ENCODE peak calls at places on chromosomes 6 and 20, in four cellular contexts. H is Right ventricle myocardium superior, G is NCI-H510A treated with DMSO at 0.1 percent for 48 hours, I is iris pigment epithelial cell. D is an unnamed sample.

GRCh38 chr6:137171053-137171374 is 2.4 kb downstream of the IL22RA2 start:
- DNase-seq in I (no peak), H (no peak), G (no peak), D (no peak)

GRCh38 chr6:107811591-107812218 is 12.4 kb downstream of the SCML4 start:
- DNase-seq in I (no peak), H (no peak), G (no peak), D (peak)

GRCh38 chr6:44627091-44627878 is 239.8 kb downstream of the CDC5L start:
- DNase-seq in G (no peak), H (peak), I (no peak), D (no peak)

GRCh38 chr20:10590950-10591349 is 82.8 kb downstream of the JAG1 start:
- DNase-seq in H (no peak), G (no peak), I (no peak), D (no peak)

GRCh38 chr6:90720404-90720803 is 133.5 kb upstream of the MAP3K7 start:
- DNase-seq in G (no peak), I (no peak), H (no peak), D (no peak)

GRCh38 chr6:186221-186965 is 105.9 kb upstream of the DUSP22 start:
- DNase-seq in H (no peak), G (no peak), I (peak), D (no peak)

GRCh38 chr20:53996584-53997486 is 73.6 kb downstream of the BCAS1 start:
- DNase-seq in G (no peak), H (no peak), I (no peak), D (no peak)

GRCh38 chr20:32563311-32564272 is 21.5 kb downstream of the NOL4L start:
- DNase-seq in H (no peak), I (no peak), G (no peak), D (no peak)

GRCh38 chr20:36202891-36203338 is 33.4 kb upstream of the AAR2 start:
- DNase-seq in I (peak), H (peak), G (peak), D (peak)

GRCh38 chr6:36998723-36999466 is 6.6 kb upstream of the FGD2 start:
- DNase-seq in G (peak), I (no peak), H (no peak), D (no peak)

GRCh38 chr20:49393803-49394202 is 88.7 kb downstream of the KCNB1 start:
- DNase-seq in H (no peak), G (no peak), I (no peak), D (no peak)

GRCh38 chr6:144624246-144624645 is 339.1 kb downstream of the UTRN start:
- DNase-seq in I (no peak), G (no peak), H (no peak), D (no peak)

GRCh38 chr6:43308101-43308989 is at the start of gene CRIP3:
- DNase-seq in I (no peak), H (peak), G (peak), D (peak)

GRCh38 chr6:148608211-148608951 is 138.4 kb upstream of the UST start:
- DNase-seq in H (no peak), G (no peak), I (peak), D (no peak)

GRCh38 chr6:39929733-39930461 is 4.4 kb downstream of the MOCS1 start:
- DNase-seq in G (no peak), I (peak), H (no peak), D (no peak)

GRCh38 chr6:91509711-91510110 is 922.8 kb upstream of the MAP3K7 start:
- DNase-seq in G (no peak), H (no peak), I (no peak), D (no peak)

GRCh38 chr6:154319231-154319858 is 37.3 kb downstream of the IPCEF1 start:
- DNase-seq in H (no peak), I (peak), G (no peak), D (no peak)

GRCh38 chr6:73942581-73942980 is 246.6 kb downstream of the CD109 start:
- DNase-seq in G (no peak), H (no peak), I (peak), D (no peak)

GRCh38 chr20:62228982-62229545 is 9.0 kb upstream of the HRH3 start:
- DNase-seq in I (no peak), G (no peak), H (no peak), D (no peak)

GRCh38 chr6:30981942-30982772 is 1.4 kb upstream of the MUC21 start:
- DNase-seq in H (no peak), G (no peak), I (peak), D (no peak)

GRCh38 chr6:169190970-169191369 is 62.7 kb downstream of the THBS2 start:
- DNase-seq in G (no peak), I (no peak), H (no peak), D (no peak)

GRCh38 chr6:16999486-17000436 is 102.1 kb upstream of the STMND1 start:
- DNase-seq in H (no peak), G (no peak), I (peak), D (no peak)

GRCh38 chr20:63135411-63135810 is 80.5 kb downstream of the YTHDF1 start:
- DNase-seq in H (no peak), I (no peak), G (no peak), D (no peak)

GRCh38 chr6:141313986-141314385 is 818.7 kb upstream of the GJE1 start:
- DNase-seq in H (no peak), G (no peak), I (no peak), D (no peak)

GRCh38 chr6:137933696-137934095 is 66.6 kb downstream of the TNFAIP3 start:
- DNase-seq in G (no peak), H (peak), I (peak), D (no peak)

GRCh38 chr6:78526432-78526831 is 340.9 kb upstream of the IRAK1BP1 start:
- DNase-seq in I (no peak), H (no peak), G (no peak), D (no peak)

GRCh38 chr6:73610444-73611275 is 43.1 kb downstream of the SLC17A5 start:
- DNase-seq in H (no peak), G (peak), I (peak), D (no peak)

GRCh38 chr6:109687271-109687721 is 3.7 kb downstream of the AK9 start:
- DNase-seq in H (no peak), G (no peak), I (peak), D (no peak)

GRCh38 chr6:111614833-111615582 is 9.3 kb upstream of the TRAF3IP2 start:
- DNase-seq in G (no peak), H (no peak), I (no peak), D (no peak)

GRCh38 chr6:30837870-30838269 is 46.4 kb upstream of the DDR1 start:
- DNase-seq in I (no peak), H (no peak), G (no peak), D (no peak)

GRCh38 chr6:151092561-151092960 is 147.2 kb upstream of the AKAP12 start:
- DNase-seq in H (no peak), I (peak), G (no peak), D (no peak)

GRCh38 chr20:57258055-57258454 is 8.4 kb downstream of the BMP7 start:
- DNase-seq in I (no peak), H (no peak), G (no peak), D (no peak)

GRCh38 chr6:31945507-31946369 is at the start of gene CFB:
- DNase-seq in G (no peak), I (peak), H (peak), D (no peak)

GRCh38 chr20:62805365-62805710 is 703 bp downstream of the OGFR start:
- DNase-seq in H (no peak), G (no peak), I (no peak), D (no peak)

GRCh38 chr20:1185316-1185741 is 548 bp upstream of the TMEM74B start:
- DNase-seq in H (no peak), I (no peak), G (peak), D (no peak)

GRCh38 chr6:137862419-137863125 is 4.5 kb upstream of the TNFAIP3 start:
- DNase-seq in G (no peak), H (no peak), I (no peak), D (no peak)

GRCh38 chr6:6901205-6901719 is 206.5 kb upstream of the RREB1 start:
- DNase-seq in G (no peak), I (no peak), H (no peak), D (no peak)

GRCh38 chr6:130848945-130849344 is 21.7 kb downstream of the SMLR1 start:
- DNase-seq in I (peak), H (no peak), G (no peak), D (no peak)